ENCODE peak calls at places on chromosomes 11 and 22, in five cellular contexts. T is fibroblast of mammary gland, Q is spleen, Y is heart left ventricle, O is neural progenitor cell. P is an unnamed sample.

GRCh38 chr11:15864021-15864805 is 492.1 kb downstream of the SOX6 start:
- DNase-seq in T (no peak), Q (no peak), Y (no peak), O (no peak), P (peak; percentile 80)

GRCh38 chr11:126419801-126420729 is 64.6 kb downstream of the ST3GAL4 start:
- DNase-seq in T (peak; percentile 38), Q (no peak), Y (no peak), O (no peak), P (peak; percentile 70)

GRCh38 chr11:6418958-6419611 is at the start of gene APBB1:
- DNase-seq in T (peak; percentile 46), Q (peak; percentile 91), Y (peak; percentile 85), O (peak; percentile 89), P (peak; percentile 44)

GRCh38 chr11:87301785-87302540 is 264.2 kb downstream of the TMEM135 start:
- DNase-seq in T (peak; percentile 45), Q (no peak), Y (no peak), O (no peak), P (no peak)

GRCh38 chr11:129814244-129814992 is 1.2 kb upstream of the TMEM45B start:
- DNase-seq in T (no peak), Q (peak; percentile 64), Y (no peak), O (peak; percentile 6), P (no peak)

GRCh38 chr11:96001037-96001436 is 77.1 kb upstream of the MTMR2 start:
- DNase-seq in T (peak; percentile 96), Q (no peak), Y (peak; percentile 61), O (no peak), P (peak; percentile 92)

GRCh38 chr11:66478823-66479740 is 1.2 kb upstream of the DPP3 start:
- DNase-seq in T (peak; percentile 34), Q (peak; percentile 82), Y (no peak), O (peak; percentile 60), P (peak; percentile 40)

GRCh38 chr22:38715852-38716251 is 10.1 kb downstream of the GTPBP1 start:
- DNase-seq in T (no peak), Q (no peak), Y (no peak), O (no peak), P (no peak)

GRCh38 chr22:46833228-46833627 is 70.8 kb downstream of the TBC1D22A start:
- DNase-seq in T (no peak), Q (no peak), Y (no peak), O (peak; percentile 67), P (peak; percentile 29)

GRCh38 chr11:107752954-107753822 is 41.3 kb upstream of the SLN start:
- DNase-seq in T (peak; percentile 36), Q (no peak), Y (no peak), O (no peak), P (no peak)

GRCh38 chr11:107756553-107756952 is 44.7 kb upstream of the SLN start:
- DNase-seq in T (no peak), Q (no peak), Y (no peak), O (peak; percentile 51), P (no peak)

GRCh38 chr11:107752508-107752907 is 40.7 kb upstream of the SLN start:
- DNase-seq in T (no peak), Q (no peak), Y (no peak), O (no peak), P (no peak)

GRCh38 chr11:107757661-107758060 is 45.8 kb upstream of the SLN start:
- DNase-seq in T (no peak), Q (no peak), Y (no peak), O (no peak), P (no peak)
- TF ChIP-seq CTCF in T (peak; percentile 21), Q (no peak), Y (no peak), O (no peak), P (peak; percentile 7)

GRCh38 chr11:17596310-17596669 is 49.2 kb downstream of the OTOG start:
- DNase-seq in T (no peak), Q (peak; percentile 45), Y (no peak), O (no peak), P (no peak)

GRCh38 chr11:17594686-17595192 is 47.7 kb downstream of the OTOG start:
- DNase-seq in T (no peak), Q (no peak), Y (no peak), O (no peak), P (no peak)

GRCh38 chr11:17596711-17597110 is 49.7 kb downstream of the OTOG start:
- DNase-seq in T (no peak), Q (peak; percentile 63), Y (no peak), O (no peak), P (no peak)

GRCh38 chr11:17597770-17598169 is 50.7 kb downstream of the OTOG start:
- DNase-seq in T (no peak), Q (peak; percentile 45), Y (no peak), O (no peak), P (no peak)

GRCh38 chr11:17595526-17596309 is 48.7 kb downstream of the OTOG start:
- DNase-seq in T (no peak), Q (peak; percentile 52), Y (no peak), O (no peak), P (no peak)
- TF ChIP-seq CTCF in T (no peak), Q (no peak), Y (no peak), O (no peak), P (no peak)

GRCh38 chr11:115678942-115679341 is 174.7 kb upstream of the CADM1 start:
- DNase-seq in T (no peak), Q (no peak), Y (no peak), O (peak; percentile 67), P (no peak)
- TF ChIP-seq CTCF in T (no peak), Q (no peak), Y (no peak), O (peak; percentile 53), P (no peak)

DNA sequence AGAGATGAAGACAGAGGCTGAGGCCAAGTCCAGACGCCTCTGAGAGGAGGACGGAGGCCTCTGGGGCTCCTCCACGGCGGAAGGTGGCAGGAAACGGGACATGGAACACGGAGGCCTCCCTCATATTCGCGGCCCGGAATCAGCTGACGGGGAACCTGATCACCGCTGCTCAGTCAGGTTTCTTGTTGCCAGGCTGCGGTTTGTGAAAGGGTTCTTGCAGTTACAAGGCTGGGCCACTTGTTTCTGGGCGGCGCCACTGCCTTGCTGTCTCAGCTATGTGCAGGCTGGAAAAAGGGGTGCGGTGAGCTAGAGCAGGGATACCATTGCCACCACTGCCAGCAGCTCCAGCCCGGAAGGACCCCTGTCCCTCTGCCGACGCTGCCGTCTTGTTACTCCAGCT is 10.0 kb upstream of the MMP1 start:
- DNase-seq in T (peak; percentile 21), Q (no peak), Y (no peak), O (peak; percentile 77), P (no peak)
- TF ChIP-seq CTCF in T (peak; percentile 32), Q (no peak), Y (no peak), O (peak; percentile 60), P (peak; percentile 43)

P was measured in fibroblast of villous mesenchyme.